ENCODE peak calls at places on chromosomes 16 and 17, in seven cellular contexts. One of them, this sample, is unnamed.

GRCh38 chr16:12027091-12027490 is 50.6 kb downstream of the SNX29 start:
- DNase-seq in heart right ventricle: no peak
- DNase-seq in NCI-H2171 treated with DMSO at 0.1 percent for 48 hours: peak
- DNase-seq in hippocampal formation: no peak
- DNase-seq in GM23248: no peak
- DNase-seq in stimulated activated CD4-positive, alpha-beta T cell treated with anti-CD3 and anti-CD28 coated beads, Interleukin-1b, Interleukin-23, amount 100 ng/mL, for 24 hours: no peak
- DNase-seq in EH: no peak
- DNase-seq in this sample: no peak

GRCh38 chr16:56505174-56505573 is 14.7 kb downstream of the BBS2 start:
- DNase-seq in heart right ventricle: no peak
- DNase-seq in NCI-H2171 treated with DMSO at 0.1 percent for 48 hours: no peak
- DNase-seq in hippocampal formation: peak
- DNase-seq in GM23248: no peak
- DNase-seq in stimulated activated CD4-positive, alpha-beta T cell treated with anti-CD3 and anti-CD28 coated beads, Interleukin-1b, Interleukin-23, amount 100 ng/mL, for 24 hours: no peak
- DNase-seq in EH: no peak
- DNase-seq in this sample: no peak

GRCh38 chr17:29167393-29168078 is 12.7 kb downstream of the MYO18A start:
- DNase-seq in heart right ventricle: no peak
- DNase-seq in NCI-H2171 treated with DMSO at 0.1 percent for 48 hours: no peak
- DNase-seq in hippocampal formation: no peak
- DNase-seq in GM23248: no peak
- DNase-seq in stimulated activated CD4-positive, alpha-beta T cell treated with anti-CD3 and anti-CD28 coated beads, Interleukin-1b, Interleukin-23, amount 100 ng/mL, for 24 hours: no peak
- DNase-seq in EH: no peak
- DNase-seq in this sample: no peak

GRCh38 chr16:66660422-66661209 is 35.9 kb downstream of the CMTM4 start:
- DNase-seq in heart right ventricle: peak
- DNase-seq in NCI-H2171 treated with DMSO at 0.1 percent for 48 hours: peak
- DNase-seq in hippocampal formation: peak
- DNase-seq in GM23248: peak
- DNase-seq in stimulated activated CD4-positive, alpha-beta T cell treated with anti-CD3 and anti-CD28 coated beads, Interleukin-1b, Interleukin-23, amount 100 ng/mL, for 24 hours: no peak
- DNase-seq in EH: peak
- DNase-seq in this sample: peak

GRCh38 chr17:2018716-2019490 is 6.2 kb downstream of the RTN4RL1 start:
- DNase-seq in heart right ventricle: no peak
- DNase-seq in NCI-H2171 treated with DMSO at 0.1 percent for 48 hours: peak
- DNase-seq in hippocampal formation: no peak
- DNase-seq in GM23248: no peak
- DNase-seq in stimulated activated CD4-positive, alpha-beta T cell treated with anti-CD3 and anti-CD28 coated beads, Interleukin-1b, Interleukin-23, amount 100 ng/mL, for 24 hours: no peak
- DNase-seq in EH: no peak
- DNase-seq in this sample: no peak

GRCh38 chr16:35146723-35147458 is 1687.5 kb downstream of the TP53TG3F start:
- DNase-seq in heart right ventricle: no peak
- DNase-seq in NCI-H2171 treated with DMSO at 0.1 percent for 48 hours: no peak
- DNase-seq in hippocampal formation: no peak
- DNase-seq in GM23248: no peak
- DNase-seq in stimulated activated CD4-positive, alpha-beta T cell treated with anti-CD3 and anti-CD28 coated beads, Interleukin-1b, Interleukin-23, amount 100 ng/mL, for 24 hours: no peak
- DNase-seq in EH: no peak
- DNase-seq in this sample: no peak

GRCh38 chr16:10123141-10123540 is 59.1 kb downstream of the GRIN2A start:
- DNase-seq in heart right ventricle: no peak
- DNase-seq in NCI-H2171 treated with DMSO at 0.1 percent for 48 hours: no peak
- DNase-seq in hippocampal formation: no peak
- DNase-seq in GM23248: no peak
- DNase-seq in stimulated activated CD4-positive, alpha-beta T cell treated with anti-CD3 and anti-CD28 coated beads, Interleukin-1b, Interleukin-23, amount 100 ng/mL, for 24 hours: no peak
- DNase-seq in EH: peak
- DNase-seq in this sample: no peak

GRCh38 chr16:1874854-1875253 is 2.9 kb upstream of the MEIOB start:
- DNase-seq in heart right ventricle: no peak
- DNase-seq in NCI-H2171 treated with DMSO at 0.1 percent for 48 hours: no peak
- DNase-seq in hippocampal formation: no peak
- DNase-seq in GM23248: no peak
- DNase-seq in stimulated activated CD4-positive, alpha-beta T cell treated with anti-CD3 and anti-CD28 coated beads, Interleukin-1b, Interleukin-23, amount 100 ng/mL, for 24 hours: no peak
- DNase-seq in EH: no peak
- DNase-seq in this sample: no peak

GRCh38 chr16:11097782-11098167 is 153.4 kb downstream of the CLEC16A start:
- DNase-seq in heart right ventricle: no peak
- DNase-seq in NCI-H2171 treated with DMSO at 0.1 percent for 48 hours: no peak
- DNase-seq in hippocampal formation: no peak
- DNase-seq in GM23248: no peak
- DNase-seq in stimulated activated CD4-positive, alpha-beta T cell treated with anti-CD3 and anti-CD28 coated beads, Interleukin-1b, Interleukin-23, amount 100 ng/mL, for 24 hours: no peak
- DNase-seq in EH: no peak
- DNase-seq in this sample: no peak

GRCh38 chr16:4316103-4316731 is 350 bp downstream of the GLIS2 start:
- DNase-seq in heart right ventricle: no peak
- DNase-seq in NCI-H2171 treated with DMSO at 0.1 percent for 48 hours: no peak
- DNase-seq in hippocampal formation: no peak
- DNase-seq in GM23248: peak
- DNase-seq in stimulated activated CD4-positive, alpha-beta T cell treated with anti-CD3 and anti-CD28 coated beads, Interleukin-1b, Interleukin-23, amount 100 ng/mL, for 24 hours: no peak
- DNase-seq in EH: peak
- DNase-seq in this sample: no peak

GRCh38 chr17:251531-251930 is 70.1 kb upstream of the DOC2B start:
- DNase-seq in heart right ventricle: no peak
- DNase-seq in NCI-H2171 treated with DMSO at 0.1 percent for 48 hours: no peak
- DNase-seq in hippocampal formation: no peak
- DNase-seq in GM23248: no peak
- DNase-seq in stimulated activated CD4-positive, alpha-beta T cell treated with anti-CD3 and anti-CD28 coated beads, Interleukin-1b, Interleukin-23, amount 100 ng/mL, for 24 hours: no peak
- DNase-seq in EH: no peak
- DNase-seq in this sample: no peak